ENCODE peak calls at places on chromosomes 6 and 20, in six cellular contexts. Z is natural killer cell, B is heart right ventricle, R is body of pancreas, X is GM20000, P is endodermal cell. N is an unnamed sample.

GRCh38 chr20:10537850-10538480 is 102.9 kb downstream of the SLX4IP start:
- DNase-seq in X (no peak), Z (no peak), B (no peak), R (no peak), P (no peak), N (no peak)

GRCh38 chr20:43857127-43857526 is 57.5 kb upstream of the TOX2 start:
- DNase-seq in X (no peak), P (no peak), R (no peak), Z (no peak), B (no peak), N (no peak)

GRCh38 chr6:169008641-169009040 is 245.0 kb downstream of the THBS2 start:
- DNase-seq in P (no peak), B (no peak), X (no peak), R (no peak), Z (no peak), N (no peak)

GRCh38 chr6:149867876-149868640 is 3.9 kb upstream of the LRP11 start:
- DNase-seq in X (no peak), B (no peak), P (peak), Z (no peak), R (peak), N (no peak)

GRCh38 chr20:10487354-10488115 is 52.4 kb downstream of the SLX4IP start:
- DNase-seq in B (no peak), Z (no peak), R (no peak), P (no peak), X (no peak), N (peak)

GRCh38 chr6:35024601-35025054 is 116.5 kb downstream of the TCP11 start:
- DNase-seq in P (peak), R (peak), B (peak), X (no peak), Z (no peak), N (peak)

GRCh38 chr6:1164600-1164999 is 147.3 kb upstream of the FOXQ1 start:
- DNase-seq in B (no peak), R (no peak), X (no peak), P (no peak), Z (no peak), N (no peak)

GRCh38 chr6:167906899-167907298 is 80.2 kb downstream of the AFDN start:
- DNase-seq in B (peak), P (peak), X (no peak), R (peak), Z (no peak), N (no peak)

GRCh38 chr6:41066867-41067304 is 5.3 kb downstream of the OARD1 start:
- DNase-seq in B (peak), P (peak), R (peak), Z (peak), X (peak), N (no peak)

GRCh38 chr6:9943026-9943425 is 471.8 kb downstream of the TFAP2A start:
- DNase-seq in B (no peak), P (no peak), R (no peak), X (no peak), Z (no peak), N (no peak)

GRCh38 chr6:26651382-26651781 is 8.2 kb downstream of the ZNF322 start:
- DNase-seq in Z (no peak), P (no peak), B (no peak), X (no peak), R (no peak), N (no peak)

GRCh38 chr6:120378582-120379220 is 955.6 kb downstream of the TBC1D32 start:
- DNase-seq in X (peak), Z (no peak), B (no peak), R (peak), P (no peak), N (no peak)

GRCh38 chr6:4668271-4669179 is 107.7 kb upstream of the CDYL start:
- DNase-seq in B (no peak), Z (no peak), P (peak), R (no peak), X (no peak), N (no peak)
- TF ChIP-seq CTCF in B (no peak), Z (no peak), P (no peak), R (no peak), X (no peak), N (no peak)

DNA sequence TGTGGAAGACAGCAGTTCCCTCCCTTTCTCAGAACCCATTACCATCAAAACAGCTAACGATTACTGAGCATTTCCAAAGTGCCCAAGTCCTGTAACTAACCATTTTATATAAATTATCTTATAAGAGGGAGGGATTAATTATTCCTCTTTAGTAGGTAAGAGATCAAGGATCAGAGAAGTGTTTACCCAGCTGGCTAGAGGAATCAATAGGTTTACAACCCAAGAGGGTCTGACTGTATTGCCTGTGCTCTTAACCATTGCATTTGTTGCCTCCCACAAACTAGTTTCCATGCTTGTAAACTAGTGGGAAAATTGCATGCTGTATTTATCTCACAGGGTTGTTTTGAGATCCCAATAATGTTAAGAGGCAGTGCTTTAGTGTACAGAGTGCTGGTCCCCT is 3.7 kb upstream of the DBNDD2 start:
- DNase-seq in P (no peak), B (no peak), Z (no peak), R (no peak), X (no peak), N (no peak)
- TF ChIP-seq CTCF in P (no peak), B (no peak), Z (no peak), R (no peak), X (no peak), N (no peak)

GRCh38 chr6:32761084-32761483 is 2.2 kb downstream of the HLA-DQB2 start:
- DNase-seq in P (no peak), Z (no peak), X (no peak), B (no peak), R (no peak), N (peak)

GRCh38 chr6:32761548-32761947 is 1.8 kb downstream of the HLA-DQB2 start:
- DNase-seq in X (no peak), Z (no peak), B (no peak), P (no peak), R (no peak), N (no peak)

GRCh38 chr6:32763417-32763816 is at the start of gene HLA-DQB2:
- DNase-seq in R (no peak), P (no peak), B (no peak), Z (no peak), X (no peak), N (no peak)

GRCh38 chr6:32759669-32760068 is 3.7 kb downstream of the HLA-DQB2 start:
- DNase-seq in B (no peak), Z (no peak), P (no peak), R (no peak), X (no peak), N (no peak)

DNA sequence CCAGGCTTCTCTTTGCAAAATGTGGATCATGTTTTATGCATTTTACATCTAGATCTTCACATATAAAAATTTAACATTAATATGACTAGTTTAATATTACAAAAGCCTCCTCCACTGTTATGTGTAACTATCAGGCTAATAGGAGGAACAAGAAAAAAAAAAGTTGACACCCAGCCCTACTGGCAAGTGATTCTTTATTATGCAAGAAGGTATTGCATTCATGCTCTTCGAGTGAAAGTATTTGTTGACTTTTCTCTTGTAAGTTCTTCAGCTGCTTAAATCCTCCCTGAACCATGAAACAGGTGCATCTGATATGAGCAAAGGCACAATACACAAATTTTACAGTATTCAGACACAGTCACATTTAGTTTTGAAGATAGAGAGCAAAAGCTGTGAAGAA is 718 bp upstream of the HLA-DQB2 start:
- DNase-seq in P (no peak), Z (no peak), R (no peak), B (no peak), X (no peak), N (no peak)
- TF ChIP-seq CTCF in P (no peak), Z (no peak), R (no peak), B (no peak), X (no peak), N (no peak)

GRCh38 chr6:31586596-31586995 is 519 bp downstream of the LST1 start:
- DNase-seq in R (no peak), P (no peak), B (no peak), Z (no peak), X (peak), N (peak)

GRCh38 chr6:31585531-31585930 is 546 bp upstream of the LST1 start:
- DNase-seq in Z (no peak), X (peak), R (no peak), B (no peak), P (peak), N (no peak)

GRCh38 chr6:31587791-31588777 is 2.0 kb downstream of the LST1 start:
- DNase-seq in X (peak), B (no peak), R (no peak), P (no peak), Z (no peak), N (no peak)

GRCh38 chr6:31588871-31589650 is 3.0 kb downstream of the LST1 start:
- DNase-seq in P (no peak), R (no peak), X (no peak), Z (no peak), B (no peak), N (no peak)

DNA sequence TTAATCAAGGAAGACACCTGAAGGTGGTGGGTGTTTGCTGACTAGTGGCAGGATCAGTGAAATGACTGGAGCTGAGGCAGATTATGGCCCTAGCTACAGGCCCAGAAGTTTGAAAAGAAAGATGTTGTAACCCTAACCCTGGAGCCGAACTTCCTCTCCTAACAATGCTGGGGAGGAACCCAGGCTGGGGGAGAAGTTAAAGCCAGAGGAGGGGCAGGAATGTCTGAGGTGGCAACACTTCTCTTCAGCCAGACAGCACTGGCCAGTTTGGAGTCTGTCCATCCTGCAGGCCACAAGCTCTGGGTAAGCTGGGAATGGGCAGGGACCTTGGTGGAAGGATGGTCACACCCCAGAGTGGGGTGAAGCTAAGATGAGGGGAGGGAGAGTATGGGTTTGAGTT is at the start of gene LST1:
- DNase-seq in P (no peak), B (no peak), Z (no peak), R (no peak), X (no peak), N (peak)
- TF ChIP-seq CTCF in P (no peak), B (no peak), Z (no peak), R (no peak), X (no peak), N (no peak)

DNA sequence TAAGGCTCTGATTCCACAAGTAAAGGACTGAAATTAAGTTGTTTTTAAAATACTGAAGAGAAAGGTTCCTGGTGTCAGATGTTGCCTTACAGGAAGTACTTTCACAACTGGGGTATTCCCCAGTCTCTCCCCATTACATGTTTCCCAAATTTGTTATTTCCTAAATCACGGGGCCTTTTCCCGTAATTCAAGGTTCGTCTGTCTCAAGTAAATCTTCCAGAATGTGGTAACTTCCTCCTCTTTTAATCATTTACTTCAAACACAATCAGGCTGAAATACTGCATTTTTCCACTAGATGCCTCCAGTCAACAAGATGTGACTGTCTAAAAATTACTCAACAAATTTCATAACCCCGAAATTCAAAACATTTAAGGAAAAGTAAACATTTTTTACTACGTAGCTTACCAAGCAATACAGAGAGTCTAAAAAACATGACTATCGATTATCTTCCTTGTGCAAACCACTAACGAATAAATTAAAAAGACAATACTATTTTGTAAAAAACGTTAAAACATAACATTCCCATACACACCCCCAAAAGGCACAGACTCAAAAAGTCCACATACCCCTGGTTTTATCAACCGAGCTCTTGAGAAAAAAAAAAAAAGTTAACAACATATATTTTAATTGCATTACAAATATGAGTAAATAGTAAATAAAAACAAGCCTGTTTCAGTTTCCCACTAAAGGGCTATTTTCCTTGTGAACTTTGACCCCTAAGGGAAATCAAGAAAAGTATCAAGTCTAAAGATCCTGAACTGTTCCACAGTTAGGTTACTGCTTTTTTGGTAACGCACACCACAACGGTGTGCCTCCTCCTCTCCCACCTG is 1.7 kb downstream of the SOD2 start:
- DNase-seq in P (no peak), X (peak), Z (no peak), B (no peak), R (no peak), N (no peak)
- TF ChIP-seq CTCF in P (peak), X (peak), Z (peak), B (peak), R (peak), N (peak)